ENCODE peak calls at places on chromosome 17, in nine cellular contexts. One of them, this sample, is unnamed.

GRCh38 chr17:72424505-72425117 is 303.8 kb downstream of the SOX9 start:
- DNase-seq in iris pigment epithelial cell: no peak
- DNase-seq in aorta: no peak
- DNase-seq in H54: no peak
- DNase-seq in T-helper 2 cell: no peak
- DNase-seq in breast epithelium: no peak
- DNase-seq in GM04504: no peak
- DNase-seq in ELR: no peak
- DNase-seq in T follicular helper cell: no peak
- DNase-seq in this sample: no peak

GRCh38 chr17:8997994-8998628 is 23.2 kb upstream of the NTN1 start:
- DNase-seq in H54: peak; percentile 67
- DNase-seq in iris pigment epithelial cell: peak; percentile 55
- DNase-seq in GM04504: no peak
- DNase-seq in T-helper 2 cell: peak; percentile 56
- DNase-seq in ELR: peak; percentile 72
- DNase-seq in aorta: peak; percentile 85
- DNase-seq in breast epithelium: no peak
- DNase-seq in T follicular helper cell: peak; percentile 66
- DNase-seq in this sample: peak; percentile 84

GRCh38 chr17:77247048-77247541 is 106.3 kb downstream of the SEC14L1 start:
- DNase-seq in iris pigment epithelial cell: peak; percentile 54
- DNase-seq in GM04504: no peak
- DNase-seq in T follicular helper cell: peak; percentile 82
- DNase-seq in aorta: peak; percentile 96
- DNase-seq in H54: peak; percentile 90
- DNase-seq in ELR: peak; percentile 83
- DNase-seq in breast epithelium: no peak
- DNase-seq in T-helper 2 cell: peak; percentile 66
- DNase-seq in this sample: peak; percentile 76

GRCh38 chr17:58310511-58311428 is 17.8 kb downstream of the TSPOAP1 start:
- DNase-seq in T-helper 2 cell: no peak
- DNase-seq in aorta: peak; percentile 74
- DNase-seq in iris pigment epithelial cell: no peak
- DNase-seq in T follicular helper cell: no peak
- DNase-seq in breast epithelium: no peak
- DNase-seq in GM04504: no peak
- DNase-seq in H54: no peak
- DNase-seq in ELR: no peak
- DNase-seq in this sample: peak; percentile 60

GRCh38 chr17:40615295-40615988 is 32.2 kb downstream of the SMARCE1 start:
- DNase-seq in H54: peak; percentile 49
- DNase-seq in GM04504: peak; percentile 5
- DNase-seq in iris pigment epithelial cell: peak; percentile 33
- DNase-seq in T follicular helper cell: peak; percentile 39
- DNase-seq in aorta: no peak
- DNase-seq in breast epithelium: no peak
- DNase-seq in T-helper 2 cell: peak; percentile 33
- DNase-seq in ELR: peak; percentile 60
- DNase-seq in this sample: peak; percentile 70

GRCh38 chr17:3603119-3603869 is 5.9 kb downstream of the TRPV1 start:
- DNase-seq in ELR: peak; percentile 94
- DNase-seq in iris pigment epithelial cell: peak; percentile 80
- DNase-seq in breast epithelium: no peak
- DNase-seq in H54: peak; percentile 48
- DNase-seq in GM04504: peak; percentile 64
- DNase-seq in T follicular helper cell: no peak
- DNase-seq in aorta: no peak
- DNase-seq in T-helper 2 cell: no peak
- DNase-seq in this sample: no peak

GRCh38 chr17:70702683-70703255 is 533.4 kb downstream of the KCNJ2 start:
- DNase-seq in aorta: no peak
- DNase-seq in H54: no peak
- DNase-seq in T follicular helper cell: no peak
- DNase-seq in T-helper 2 cell: no peak
- DNase-seq in ELR: no peak
- DNase-seq in breast epithelium: no peak
- DNase-seq in GM04504: no peak
- DNase-seq in iris pigment epithelial cell: no peak
- DNase-seq in this sample: no peak

GRCh38 chr17:9658593-9659211 is 13.4 kb downstream of the USP43 start:
- DNase-seq in ELR: no peak
- DNase-seq in GM04504: peak; percentile 85
- DNase-seq in T-helper 2 cell: no peak
- DNase-seq in iris pigment epithelial cell: peak; percentile 74
- DNase-seq in T follicular helper cell: no peak
- DNase-seq in breast epithelium: no peak
- DNase-seq in H54: no peak
- DNase-seq in aorta: no peak
- DNase-seq in this sample: no peak

GRCh38 chr17:45316271-45317112 is at the start of gene MAP3K14:
- DNase-seq in breast epithelium: peak; percentile 71
- DNase-seq in T-helper 2 cell: peak; percentile 63
- DNase-seq in T follicular helper cell: peak; percentile 54
- DNase-seq in aorta: peak; percentile 91
- DNase-seq in ELR: peak; percentile 79
- DNase-seq in GM04504: no peak
- DNase-seq in iris pigment epithelial cell: peak; percentile 73
- DNase-seq in H54: no peak
- DNase-seq in this sample: peak; percentile 84

GRCh38 chr17:48728232-48729231 is at the start of gene HOXB13:
- DNase-seq in aorta: peak; percentile 63
- DNase-seq in H54: peak; percentile 85
- DNase-seq in GM04504: peak; percentile 49
- DNase-seq in iris pigment epithelial cell: peak; percentile 22
- DNase-seq in T-helper 2 cell: no peak
- DNase-seq in T follicular helper cell: peak; percentile 24
- DNase-seq in breast epithelium: no peak
- DNase-seq in ELR: peak; percentile 71
- DNase-seq in this sample: no peak

GRCh38 chr17:15462962-15463361 is 4.5 kb downstream of the CDRT4 start:
- DNase-seq in T-helper 2 cell: no peak
- DNase-seq in ELR: no peak
- DNase-seq in GM04504: no peak
- DNase-seq in aorta: no peak
- DNase-seq in H54: no peak
- DNase-seq in T follicular helper cell: no peak
- DNase-seq in breast epithelium: no peak
- DNase-seq in iris pigment epithelial cell: peak; percentile 50
- DNase-seq in this sample: no peak

GRCh38 chr17:4500188-4500565 is 1.5 kb downstream of the SPNS2 start:
- DNase-seq in GM04504: no peak
- DNase-seq in breast epithelium: no peak
- DNase-seq in T-helper 2 cell: no peak
- DNase-seq in H54: no peak
- DNase-seq in iris pigment epithelial cell: no peak
- DNase-seq in ELR: no peak
- DNase-seq in T follicular helper cell: no peak
- DNase-seq in aorta: no peak
- DNase-seq in this sample: no peak

GRCh38 chr17:72846399-72846798 is 246.1 kb downstream of the SLC39A11 start:
- DNase-seq in iris pigment epithelial cell: no peak
- DNase-seq in T-helper 2 cell: no peak
- DNase-seq in ELR: no peak
- DNase-seq in breast epithelium: no peak
- DNase-seq in GM04504: no peak
- DNase-seq in T follicular helper cell: no peak
- DNase-seq in aorta: no peak
- DNase-seq in H54: no peak
- DNase-seq in this sample: no peak

GRCh38 chr17:41777579-41778188 is 8.8 kb downstream of the JUP start:
- DNase-seq in breast epithelium: peak; percentile 63
- DNase-seq in ELR: peak; percentile 72
- DNase-seq in H54: peak; percentile 90
- DNase-seq in aorta: no peak
- DNase-seq in T follicular helper cell: no peak
- DNase-seq in GM04504: peak; percentile 50
- DNase-seq in T-helper 2 cell: no peak
- DNase-seq in iris pigment epithelial cell: peak; percentile 94
- DNase-seq in this sample: no peak

GRCh38 chr17:3667366-3668278 is 756 bp downstream of the TAX1BP3 start:
- DNase-seq in ELR: peak; percentile 95
- DNase-seq in GM04504: peak; percentile 84
- DNase-seq in T-helper 2 cell: no peak
- DNase-seq in T follicular helper cell: no peak
- DNase-seq in H54: peak; percentile 89
- DNase-seq in iris pigment epithelial cell: peak; percentile 93
- DNase-seq in breast epithelium: peak; percentile 82
- DNase-seq in aorta: peak; percentile 97
- DNase-seq in this sample: peak; percentile 89

GRCh38 chr17:21263351-21263750 is 10.1 kb upstream of the NATD1 start:
- DNase-seq in GM04504: no peak
- DNase-seq in H54: no peak
- DNase-seq in T-helper 2 cell: no peak
- DNase-seq in ELR: peak; percentile 74
- DNase-seq in iris pigment epithelial cell: peak; percentile 81
- DNase-seq in T follicular helper cell: no peak
- DNase-seq in aorta: no peak
- DNase-seq in breast epithelium: no peak
- DNase-seq in this sample: no peak

GRCh38 chr17:71398706-71399620 is 721.9 kb upstream of the SOX9 start:
- DNase-seq in T follicular helper cell: no peak
- DNase-seq in aorta: no peak
- DNase-seq in iris pigment epithelial cell: no peak
- DNase-seq in T-helper 2 cell: no peak
- DNase-seq in ELR: no peak
- DNase-seq in H54: no peak
- DNase-seq in GM04504: peak; percentile 47
- DNase-seq in breast epithelium: no peak
- DNase-seq in this sample: no peak

GRCh38 chr17:4895676-4896331 is 3.5 kb upstream of the C17orf107 start:
- DNase-seq in H54: no peak
- DNase-seq in iris pigment epithelial cell: no peak
- DNase-seq in T follicular helper cell: no peak
- DNase-seq in breast epithelium: no peak
- DNase-seq in GM04504: no peak
- DNase-seq in ELR: no peak
- DNase-seq in T-helper 2 cell: no peak
- DNase-seq in aorta: no peak
- DNase-seq in this sample: no peak

GRCh38 chr17:35849469-35850348 is 19.0 kb downstream of the HEATR9 start:
- DNase-seq in GM04504: peak; percentile 28
- DNase-seq in breast epithelium: no peak
- DNase-seq in ELR: peak; percentile 73
- DNase-seq in iris pigment epithelial cell: peak; percentile 77
- DNase-seq in T-helper 2 cell: peak; percentile 45
- DNase-seq in H54: no peak
- DNase-seq in aorta: no peak
- DNase-seq in T follicular helper cell: peak; percentile 24
- DNase-seq in this sample: peak; percentile 11

GRCh38 chr17:71631483-71631882 is 489.3 kb upstream of the SOX9 start:
- DNase-seq in breast epithelium: no peak
- DNase-seq in T follicular helper cell: no peak
- DNase-seq in ELR: peak; percentile 84
- DNase-seq in aorta: no peak
- DNase-seq in H54: no peak
- DNase-seq in iris pigment epithelial cell: peak; percentile 45
- DNase-seq in GM04504: no peak
- DNase-seq in T-helper 2 cell: no peak
- DNase-seq in this sample: no peak

GRCh38 chr17:63150994-63151464 is 185.0 kb downstream of the TANC2 start:
- DNase-seq in iris pigment epithelial cell: peak; percentile 51
- DNase-seq in T follicular helper cell: no peak
- DNase-seq in breast epithelium: no peak
- DNase-seq in H54: no peak
- DNase-seq in GM04504: no peak
- DNase-seq in T-helper 2 cell: no peak
- DNase-seq in ELR: no peak
- DNase-seq in aorta: no peak
- DNase-seq in this sample: no peak

GRCh38 chr17:77493238-77493812 is 352.6 kb downstream of the SEC14L1 start:
- DNase-seq in aorta: no peak
- DNase-seq in H54: no peak
- DNase-seq in GM04504: no peak
- DNase-seq in T follicular helper cell: no peak
- DNase-seq in ELR: no peak
- DNase-seq in iris pigment epithelial cell: no peak
- DNase-seq in breast epithelium: no peak
- DNase-seq in T-helper 2 cell: no peak
- DNase-seq in this sample: no peak

GRCh38 chr17:62611767-62612166 is 15.7 kb upstream of the MRC2 start:
- DNase-seq in H54: no peak
- DNase-seq in T-helper 2 cell: no peak
- DNase-seq in aorta: no peak
- DNase-seq in breast epithelium: no peak
- DNase-seq in GM04504: no peak
- DNase-seq in T follicular helper cell: no peak
- DNase-seq in ELR: no peak
- DNase-seq in iris pigment epithelial cell: no peak
- DNase-seq in this sample: no peak

GRCh38 chr17:48483471-48484131 is 47.2 kb downstream of the HOXB1 start:
- DNase-seq in GM04504: peak; percentile 97
- DNase-seq in T follicular helper cell: no peak
- DNase-seq in aorta: no peak
- DNase-seq in iris pigment epithelial cell: peak; percentile 98
- DNase-seq in ELR: peak; percentile 100
- DNase-seq in H54: peak; percentile 74
- DNase-seq in T-helper 2 cell: no peak
- DNase-seq in breast epithelium: peak; percentile 61
- DNase-seq in this sample: no peak

GRCh38 chr17:73203135-73203787 is 10.4 kb downstream of the COG1 start:
- DNase-seq in T-helper 2 cell: no peak
- DNase-seq in aorta: no peak
- DNase-seq in GM04504: no peak
- DNase-seq in iris pigment epithelial cell: peak; percentile 40
- DNase-seq in T follicular helper cell: no peak
- DNase-seq in ELR: no peak
- DNase-seq in H54: no peak
- DNase-seq in breast epithelium: peak; percentile 17
- DNase-seq in this sample: no peak

GRCh38 chr17:6374761-6375312 is 60.1 kb downstream of the AIPL1 start:
- DNase-seq in iris pigment epithelial cell: peak; percentile 38
- DNase-seq in GM04504: no peak
- DNase-seq in aorta: no peak
- DNase-seq in breast epithelium: no peak
- DNase-seq in ELR: peak; percentile 90
- DNase-seq in T follicular helper cell: no peak
- DNase-seq in H54: peak; percentile 74
- DNase-seq in T-helper 2 cell: no peak
- DNase-seq in this sample: no peak

GRCh38 chr17:81543756-81544155 is 8.4 kb downstream of the FAAP100 start:
- DNase-seq in ELR: no peak
- DNase-seq in breast epithelium: no peak
- DNase-seq in aorta: no peak
- DNase-seq in H54: no peak
- DNase-seq in iris pigment epithelial cell: no peak
- DNase-seq in GM04504: no peak
- DNase-seq in T follicular helper cell: no peak
- DNase-seq in T-helper 2 cell: no peak
- DNase-seq in this sample: no peak

GRCh38 chr17:83018658-83019193 is 60.7 kb upstream of the METRNL start:
- DNase-seq in T follicular helper cell: no peak
- DNase-seq in T-helper 2 cell: no peak
- DNase-seq in breast epithelium: no peak
- DNase-seq in iris pigment epithelial cell: no peak
- DNase-seq in GM04504: no peak
- DNase-seq in H54: no peak
- DNase-seq in aorta: no peak
- DNase-seq in ELR: no peak
- DNase-seq in this sample: no peak

GRCh38 chr17:79413591-79413990 is 197.3 kb downstream of the RBFOX3 start:
- DNase-seq in aorta: no peak
- DNase-seq in iris pigment epithelial cell: no peak
- DNase-seq in ELR: no peak
- DNase-seq in T-helper 2 cell: no peak
- DNase-seq in H54: no peak
- DNase-seq in T follicular helper cell: no peak
- DNase-seq in GM04504: no peak
- DNase-seq in breast epithelium: no peak
- DNase-seq in this sample: peak; percentile 85

GRCh38 chr17:73304971-73305786 is 6.6 kb downstream of the CDC42EP4 start:
- DNase-seq in T-helper 2 cell: no peak
- DNase-seq in T follicular helper cell: no peak
- DNase-seq in H54: peak; percentile 73
- DNase-seq in iris pigment epithelial cell: peak; percentile 77
- DNase-seq in breast epithelium: no peak
- DNase-seq in aorta: peak; percentile 88
- DNase-seq in GM04504: peak; percentile 70
- DNase-seq in ELR: peak; percentile 98
- DNase-seq in this sample: peak; percentile 43

GRCh38 chr17:7859028-7859427 is 1.2 kb downstream of the CYB5D1 start:
- DNase-seq in GM04504: no peak
- DNase-seq in aorta: no peak
- DNase-seq in T-helper 2 cell: no peak
- DNase-seq in ELR: no peak
- DNase-seq in H54: no peak
- DNase-seq in breast epithelium: peak; percentile 17
- DNase-seq in iris pigment epithelial cell: no peak
- DNase-seq in T follicular helper cell: no peak
- DNase-seq in this sample: no peak